ENCODE peak calls at places on chromosomes 2 and 18, in seven cellular contexts. S, Q, G, R, J, A and K are unnamed samples.

GRCh38 chr2:19797871-19798270 is 103.9 kb downstream of the TTC32 start:
- DNase-seq in G (no peak), J (no peak), R (no peak), A (no peak), Q (no peak), S (no peak), K (no peak)

GRCh38 chr2:33531345-33532059 is 55.1 kb downstream of the RASGRP3 start:
- DNase-seq in Q (no peak), R (no peak), A (peak; percentile 19), S (no peak), G (no peak), J (no peak), K (no peak)

GRCh38 chr2:241739651-241740050 is 5.2 kb downstream of the D2HGDH start:
- DNase-seq in Q (no peak), R (no peak), G (no peak), J (no peak), A (no peak), S (no peak), K (no peak)

GRCh38 chr2:75522543-75523312 is 38.0 kb downstream of the EVA1A start:
- DNase-seq in A (no peak), Q (no peak), G (no peak), R (no peak), S (no peak), J (peak; percentile 99), K (no peak)

GRCh38 chr2:75565523-75566449 is 5.0 kb upstream of the EVA1A start:
- DNase-seq in S (no peak), R (peak; percentile 20), A (no peak), G (no peak), J (peak; percentile 80), Q (no peak), K (no peak)

GRCh38 chr2:17717666-17718065 is 35.9 kb downstream of the SMC6 start:
- DNase-seq in A (no peak), R (no peak), G (no peak), Q (no peak), J (no peak), S (no peak), K (no peak)

GRCh38 chr2:171160630-171161424 is at the start of gene TLK1:
- DNase-seq in S (peak; percentile 18), J (peak; percentile 73), A (peak; percentile 54), R (peak; percentile 92), Q (no peak), G (peak; percentile 93), K (peak; percentile 73)

GRCh38 chr18:51278045-51278649 is 80.7 kb upstream of the MEX3C start:
- DNase-seq in J (peak; percentile 47), R (peak; percentile 58), S (peak; percentile 57), G (peak; percentile 40), A (no peak), Q (peak; percentile 27), K (no peak)

GRCh38 chr2:130337735-130338325 is 4.9 kb upstream of the IMP4 start:
- DNase-seq in S (no peak), G (peak; percentile 26), Q (no peak), A (no peak), R (no peak), J (no peak), K (no peak)

GRCh38 chr18:62586781-62587487 is 64.1 kb downstream of the ZCCHC2 start:
- DNase-seq in R (no peak), Q (no peak), J (no peak), A (no peak), S (no peak), G (no peak), K (no peak)

GRCh38 chr2:237594514-237594871 is 4.0 kb upstream of the RAB17 start:
- DNase-seq in R (no peak), A (no peak), G (no peak), S (no peak), J (peak; percentile 85), Q (no peak), K (no peak)

GRCh38 chr2:54722641-54723299 is 692 bp upstream of the EML6 start:
- DNase-seq in J (no peak), A (no peak), G (no peak), S (peak; percentile 0), Q (no peak), R (no peak), K (no peak)

GRCh38 chr2:150587547-150588209 is 100.2 kb upstream of the RND3 start:
- DNase-seq in G (no peak), R (no peak), J (no peak), Q (no peak), A (no peak), S (no peak), K (no peak)

GRCh38 chr2:150589760-150590159 is 102.3 kb upstream of the RND3 start:
- DNase-seq in S (no peak), A (no peak), R (no peak), Q (no peak), G (no peak), J (no peak), K (no peak)

GRCh38 chr2:150586858-150587257 is 99.4 kb upstream of the RND3 start:
- DNase-seq in J (peak; percentile 15), Q (no peak), R (no peak), S (no peak), A (no peak), G (no peak), K (no peak)

GRCh38 chr2:150585221-150585971 is 97.9 kb upstream of the RND3 start:
- DNase-seq in J (no peak), G (no peak), S (no peak), R (no peak), Q (no peak), A (no peak), K (no peak)

DNA sequence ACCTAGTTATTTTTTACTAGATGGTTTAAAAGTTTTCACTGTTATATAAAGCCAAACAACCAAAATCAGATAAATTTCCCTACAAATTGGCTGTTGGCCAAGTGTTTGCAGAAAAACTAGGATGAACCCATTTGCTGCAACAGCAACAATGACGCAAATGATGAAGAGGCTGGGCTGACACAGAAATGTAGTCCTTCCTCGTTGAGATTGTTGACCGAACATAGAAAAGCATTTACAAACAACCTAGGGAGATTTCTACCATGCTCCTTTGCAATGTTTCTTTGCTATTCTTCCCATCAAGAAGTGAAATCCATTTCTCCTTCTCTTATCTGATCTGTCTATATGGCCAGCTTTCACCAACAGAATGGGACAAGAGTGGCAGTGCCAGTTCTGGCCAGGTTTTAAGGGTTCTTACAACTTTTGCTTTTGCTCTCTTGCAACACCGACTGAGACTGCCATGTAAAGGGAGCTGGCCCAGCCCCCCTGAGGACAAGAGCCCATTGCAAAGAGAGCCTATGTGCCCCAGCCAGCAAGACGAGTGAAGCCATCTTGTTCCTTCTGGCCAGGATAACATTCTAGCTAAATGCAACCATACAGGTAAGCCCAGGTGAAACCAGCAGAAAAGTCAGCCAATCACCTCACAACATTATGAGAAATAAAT is 100.9 kb upstream of the RND3 start:
- DNase-seq in R (no peak), S (no peak), J (no peak), A (no peak), G (no peak), Q (no peak), K (no peak)
- TF ChIP-seq JUND in R (no peak), S (no peak), J (no peak), A (no peak), G (no peak), Q (no peak), K (no peak)

DNA sequence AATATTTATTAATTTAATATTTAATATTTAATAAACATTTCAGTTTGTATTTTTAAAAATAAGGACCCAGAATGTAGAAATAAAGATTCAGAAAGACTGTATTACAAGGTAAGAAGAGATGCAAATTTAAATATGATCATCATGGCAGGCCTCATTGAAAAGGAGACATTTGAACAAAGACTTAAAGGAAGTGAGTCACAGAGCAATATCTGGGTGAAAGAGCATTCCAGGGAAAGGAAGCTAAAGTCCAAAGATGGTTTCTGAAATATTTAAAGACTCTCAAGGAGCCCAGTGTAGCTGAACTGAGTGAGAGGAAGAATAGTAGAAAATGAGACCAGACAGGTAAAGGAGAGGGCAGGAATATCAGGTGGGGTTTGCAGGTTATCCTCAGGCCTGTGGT is 5.9 kb downstream of the SCYGR4 start:
- DNase-seq in G (no peak), S (no peak), A (no peak), R (no peak), Q (no peak), J (no peak), K (no peak)
- TF ChIP-seq JUND in G (no peak), S (no peak), A (no peak), R (peak; percentile 45), Q (no peak), J (no peak), K (no peak)

DNA sequence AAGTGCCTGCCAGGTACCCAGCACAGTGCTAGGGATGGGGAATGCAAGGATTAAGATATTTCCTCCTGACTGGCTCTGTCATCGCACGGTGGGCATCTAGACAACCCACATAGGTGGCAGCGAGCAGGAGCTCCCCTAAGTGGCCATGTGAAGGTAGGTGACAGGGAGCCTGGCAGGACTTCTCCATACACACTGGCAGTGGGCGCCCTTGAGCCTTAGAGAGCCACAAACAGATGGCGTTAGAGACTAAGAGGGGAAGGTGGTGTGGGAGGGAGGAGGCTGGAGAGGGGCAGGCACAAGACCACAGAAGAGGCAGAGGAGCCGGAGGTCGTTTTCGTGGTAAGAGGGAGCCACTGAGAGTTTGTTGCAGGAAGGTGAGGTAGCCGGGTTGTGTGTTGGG is 15.2 kb downstream of the PRELID3A start:
- DNase-seq in G (no peak), J (peak; percentile 35), Q (no peak), R (peak; percentile 53), S (no peak), A (no peak), K (peak; percentile 55)
- TF ChIP-seq JUND in G (no peak), J (no peak), Q (no peak), R (no peak), S (no peak), A (no peak), K (no peak)

GRCh38 chr2:305366-305765 is 17.5 kb upstream of the ALKAL2 start:
- DNase-seq in Q (no peak), G (no peak), R (no peak), S (no peak), J (no peak), A (no peak), K (no peak)

GRCh38 chr2:313991-314390 is 26.1 kb upstream of the ALKAL2 start:
- DNase-seq in G (no peak), J (no peak), S (no peak), A (no peak), Q (no peak), R (no peak), K (no peak)

GRCh38 chr2:314561-315336 is 26.9 kb upstream of the ALKAL2 start:
- DNase-seq in Q (no peak), A (no peak), J (no peak), R (no peak), G (no peak), S (no peak), K (no peak)

DNA sequence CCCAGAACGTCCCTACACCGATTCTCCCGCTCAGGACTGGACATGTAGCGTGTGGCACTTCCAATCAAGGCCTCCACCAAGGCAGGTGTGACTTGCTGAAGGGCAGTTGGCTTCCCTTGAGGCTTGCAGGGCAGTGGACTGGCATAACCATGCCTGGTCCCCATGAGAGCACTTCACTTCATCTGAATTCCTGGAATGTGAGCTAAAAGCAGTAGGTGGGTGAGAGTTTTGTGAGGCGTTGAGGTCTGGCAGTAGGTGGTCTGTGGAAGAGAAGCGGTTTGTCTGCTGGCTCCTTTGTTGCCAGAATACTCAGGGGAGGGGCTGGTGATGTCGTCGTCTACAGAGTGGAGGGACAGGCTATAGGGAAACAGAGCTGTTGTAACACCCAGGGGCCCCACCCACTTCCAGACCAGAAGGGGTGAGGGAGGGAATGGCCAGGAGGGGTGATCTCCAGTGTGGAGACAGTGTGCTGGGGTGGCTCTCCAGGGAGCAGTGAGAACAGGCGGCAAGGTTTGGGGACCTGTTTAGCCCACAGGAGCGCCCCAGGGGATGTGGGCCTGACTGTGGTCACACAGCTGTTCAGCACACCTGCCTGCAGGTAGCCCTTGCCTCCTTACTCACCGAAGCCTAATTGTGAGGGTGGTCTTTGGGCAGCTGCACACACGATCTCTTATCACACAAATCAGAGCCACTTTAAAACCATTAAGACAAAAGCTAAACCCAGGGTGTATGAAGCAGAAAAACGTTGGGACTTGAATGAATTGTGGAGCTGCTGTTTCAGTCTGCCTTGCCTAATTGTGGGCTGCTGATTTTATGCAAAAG is 21.5 kb upstream of the ALKAL2 start:
- DNase-seq in R (no peak), J (no peak), S (no peak), Q (peak; percentile 64), G (no peak), A (no peak), K (no peak)
- TF ChIP-seq JUND in R (no peak), J (no peak), S (no peak), Q (peak; percentile 37), G (peak; percentile 20), A (no peak), K (no peak)